ENCODE peak calls at places on chromosomes 6 and 20, in eight cellular contexts. One of them, this sample, is unnamed.

GRCh38 chr20:35791823-35792222 is 20.0 kb downstream of the PHF20 start:
- DNase-seq in kidney epithelial cell: peak
- DNase-seq in aorta: no peak
- DNase-seq in adipocyte: peak
- DNase-seq in suprapubic skin: no peak
- DNase-seq in GM23248: peak
- DNase-seq in right cardiac atrium: no peak
- DNase-seq in lower lobe of right lung: no peak
- DNase-seq in this sample: peak

GRCh38 chr6:16754864-16755263 is 6.4 kb downstream of the ATXN1 start:
- DNase-seq in right cardiac atrium: no peak
- DNase-seq in aorta: no peak
- DNase-seq in suprapubic skin: no peak
- DNase-seq in lower lobe of right lung: no peak
- DNase-seq in adipocyte: no peak
- DNase-seq in GM23248: no peak
- DNase-seq in kidney epithelial cell: no peak
- DNase-seq in this sample: no peak

GRCh38 chr20:14989891-14990290 is 652.5 kb upstream of the FLRT3 start:
- DNase-seq in right cardiac atrium: no peak
- DNase-seq in adipocyte: no peak
- DNase-seq in kidney epithelial cell: no peak
- DNase-seq in suprapubic skin: no peak
- DNase-seq in lower lobe of right lung: no peak
- DNase-seq in GM23248: no peak
- DNase-seq in aorta: no peak
- DNase-seq in this sample: no peak

GRCh38 chr6:28497306-28497705 is 18.3 kb downstream of the GPX6 start:
- DNase-seq in adipocyte: no peak
- DNase-seq in suprapubic skin: no peak
- DNase-seq in GM23248: no peak
- DNase-seq in lower lobe of right lung: no peak
- DNase-seq in aorta: no peak
- DNase-seq in kidney epithelial cell: no peak
- DNase-seq in right cardiac atrium: no peak
- DNase-seq in this sample: no peak

GRCh38 chr6:104118274-104118673 is 741.4 kb downstream of the HACE1 start:
- DNase-seq in adipocyte: peak
- DNase-seq in right cardiac atrium: no peak
- DNase-seq in aorta: no peak
- DNase-seq in lower lobe of right lung: no peak
- DNase-seq in kidney epithelial cell: peak
- DNase-seq in suprapubic skin: no peak
- DNase-seq in GM23248: peak
- DNase-seq in this sample: peak

GRCh38 chr6:65745614-65746013 is 38.6 kb upstream of the EYS start:
- DNase-seq in GM23248: no peak
- DNase-seq in suprapubic skin: no peak
- DNase-seq in lower lobe of right lung: no peak
- DNase-seq in aorta: peak
- DNase-seq in adipocyte: no peak
- DNase-seq in kidney epithelial cell: no peak
- DNase-seq in right cardiac atrium: no peak
- DNase-seq in this sample: no peak

GRCh38 chr6:123091091-123091895 is 95.3 kb downstream of the CLVS2 start:
- DNase-seq in GM23248: no peak
- DNase-seq in lower lobe of right lung: no peak
- DNase-seq in aorta: no peak
- DNase-seq in suprapubic skin: no peak
- DNase-seq in adipocyte: peak
- DNase-seq in right cardiac atrium: no peak
- DNase-seq in kidney epithelial cell: peak
- DNase-seq in this sample: peak

GRCh38 chr6:128731249-128732165 is 151.4 kb upstream of the LAMA2 start:
- DNase-seq in suprapubic skin: no peak
- DNase-seq in right cardiac atrium: no peak
- DNase-seq in GM23248: peak
- DNase-seq in adipocyte: peak
- DNase-seq in aorta: no peak
- DNase-seq in kidney epithelial cell: no peak
- DNase-seq in lower lobe of right lung: no peak
- DNase-seq in this sample: peak

GRCh38 chr6:24646771-24647170 is 780 bp upstream of the KIAA0319 start:
- DNase-seq in suprapubic skin: no peak
- DNase-seq in aorta: no peak
- DNase-seq in GM23248: peak
- DNase-seq in adipocyte: no peak
- DNase-seq in kidney epithelial cell: peak
- DNase-seq in lower lobe of right lung: no peak
- DNase-seq in right cardiac atrium: no peak
- DNase-seq in this sample: no peak

GRCh38 chr20:10864076-10864672 is 190.4 kb upstream of the JAG1 start:
- DNase-seq in adipocyte: peak
- DNase-seq in aorta: no peak
- DNase-seq in lower lobe of right lung: peak
- DNase-seq in suprapubic skin: no peak
- DNase-seq in kidney epithelial cell: no peak
- DNase-seq in GM23248: peak
- DNase-seq in right cardiac atrium: peak
- DNase-seq in this sample: peak

GRCh38 chr20:23049201-23049932 is at the start of gene THBD:
- DNase-seq in kidney epithelial cell: no peak
- DNase-seq in adipocyte: peak
- DNase-seq in aorta: peak
- DNase-seq in lower lobe of right lung: peak
- DNase-seq in suprapubic skin: peak
- DNase-seq in right cardiac atrium: peak
- DNase-seq in GM23248: peak
- DNase-seq in this sample: peak

DNA sequence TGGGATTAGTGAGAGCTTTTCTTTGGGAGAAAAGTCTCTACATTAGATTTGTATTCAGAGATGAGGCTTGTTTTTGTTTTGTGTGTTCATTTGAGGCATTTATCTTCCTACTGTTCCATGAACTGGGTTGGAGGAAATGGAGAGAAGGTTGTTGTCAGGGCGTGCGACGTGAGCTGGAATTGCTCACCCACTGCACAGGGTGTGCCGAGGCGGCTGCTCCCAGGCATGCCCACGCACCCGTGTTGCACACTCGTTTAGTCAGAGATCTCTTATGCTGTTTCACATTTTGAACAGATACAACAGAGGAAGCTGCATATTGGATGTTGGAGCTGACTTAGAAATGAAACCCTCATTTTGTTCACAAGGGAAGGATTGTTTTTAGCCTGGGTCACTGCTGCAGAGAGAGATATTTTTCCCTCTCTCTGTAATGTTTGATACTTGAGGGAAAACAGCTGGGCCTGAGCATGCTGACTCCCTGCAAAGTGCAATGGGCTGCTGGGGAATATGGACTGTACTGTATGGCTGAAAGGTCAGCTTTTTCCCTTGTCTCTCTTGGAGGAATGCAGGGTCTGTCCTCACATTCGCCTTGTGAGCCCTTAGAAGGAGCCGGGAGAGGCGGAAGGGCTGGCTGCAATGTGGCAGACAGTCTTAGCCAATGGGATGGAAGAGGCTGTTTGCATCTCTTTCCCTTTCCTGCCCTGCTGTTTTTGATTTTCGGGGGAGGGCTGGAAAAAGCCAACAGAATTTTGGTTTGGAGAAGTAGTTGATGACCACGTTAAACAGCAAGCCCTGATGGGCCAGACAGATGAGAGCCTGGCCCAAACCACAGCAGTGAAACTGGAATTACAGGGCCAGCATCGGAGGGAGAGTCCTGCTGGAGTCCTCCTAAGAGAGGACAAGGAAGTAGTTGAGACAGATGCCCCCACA is 170.8 kb downstream of the SASH1 start:
- DNase-seq in GM23248: peak
- DNase-seq in kidney epithelial cell: no peak
- DNase-seq in suprapubic skin: no peak
- DNase-seq in adipocyte: peak
- DNase-seq in right cardiac atrium: peak
- DNase-seq in aorta: no peak
- DNase-seq in lower lobe of right lung: no peak
- DNase-seq in this sample: peak
- H3K4me3 ChIP-seq in GM23248: peak
- H3K4me3 ChIP-seq in kidney epithelial cell: no peak
- H3K4me3 ChIP-seq in suprapubic skin: peak
- H3K4me3 ChIP-seq in adipocyte: peak
- H3K4me3 ChIP-seq in right cardiac atrium: no peak
- H3K4me3 ChIP-seq in aorta: no peak
- H3K4me3 ChIP-seq in lower lobe of right lung: peak
- H3K4me3 ChIP-seq in this sample: no peak

DNA sequence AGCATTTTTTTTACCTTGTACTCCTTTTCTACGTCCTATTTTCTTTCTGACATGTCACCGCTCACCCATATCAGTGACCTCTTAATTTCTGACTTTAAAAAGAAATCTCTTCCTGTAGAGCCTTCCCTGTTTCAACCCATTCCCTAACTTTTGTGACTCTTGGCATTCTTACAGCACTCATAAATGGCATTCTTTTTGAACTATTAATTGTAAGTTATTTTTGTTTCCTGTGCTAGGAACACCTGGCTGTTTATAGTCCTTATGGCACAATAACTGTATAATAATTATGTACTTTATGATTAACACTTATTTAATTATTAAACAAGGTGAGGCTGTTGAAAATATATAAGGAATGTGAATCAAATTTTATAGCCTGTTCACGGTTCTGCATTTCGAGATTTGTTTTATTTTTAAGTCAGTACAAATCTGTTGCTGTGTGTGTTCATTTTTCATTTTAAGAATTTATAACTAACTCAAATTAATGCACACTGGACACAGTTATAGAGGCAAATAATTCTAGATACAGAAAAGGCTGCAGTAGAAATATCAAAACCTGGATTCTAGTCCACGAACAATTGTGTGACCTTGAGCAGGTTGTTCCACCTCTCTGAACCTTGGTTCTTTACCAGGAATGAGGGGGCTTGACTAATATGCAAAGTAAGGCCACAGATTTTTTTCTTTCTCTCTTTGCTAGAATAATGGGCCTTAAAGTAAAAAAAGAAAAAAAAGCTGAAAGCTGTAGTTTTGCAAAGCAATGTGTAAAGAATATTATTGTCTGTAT is 1.5 kb downstream of the KIZ start:
- DNase-seq in aorta: no peak
- DNase-seq in kidney epithelial cell: no peak
- DNase-seq in adipocyte: no peak
- DNase-seq in right cardiac atrium: no peak
- DNase-seq in lower lobe of right lung: no peak
- DNase-seq in GM23248: no peak
- DNase-seq in suprapubic skin: no peak
- DNase-seq in this sample: no peak
- H3K4me3 ChIP-seq in aorta: no peak
- H3K4me3 ChIP-seq in kidney epithelial cell: no peak
- H3K4me3 ChIP-seq in adipocyte: peak
- H3K4me3 ChIP-seq in right cardiac atrium: no peak
- H3K4me3 ChIP-seq in lower lobe of right lung: no peak
- H3K4me3 ChIP-seq in GM23248: peak
- H3K4me3 ChIP-seq in suprapubic skin: no peak
- H3K4me3 ChIP-seq in this sample: no peak

GRCh38 chr6:54850061-54850460 is 3.5 kb downstream of the FAM83B start:
- DNase-seq in GM23248: no peak
- DNase-seq in kidney epithelial cell: no peak
- DNase-seq in right cardiac atrium: no peak
- DNase-seq in aorta: no peak
- DNase-seq in lower lobe of right lung: no peak
- DNase-seq in adipocyte: no peak
- DNase-seq in suprapubic skin: no peak
- DNase-seq in this sample: no peak

GRCh38 chr6:54847799-54848597 is 1.4 kb downstream of the FAM83B start:
- DNase-seq in suprapubic skin: no peak
- DNase-seq in adipocyte: peak
- DNase-seq in aorta: no peak
- DNase-seq in kidney epithelial cell: peak
- DNase-seq in lower lobe of right lung: no peak
- DNase-seq in GM23248: peak
- DNase-seq in right cardiac atrium: no peak
- DNase-seq in this sample: peak

GRCh38 chr6:54846243-54846856 is at the start of gene FAM83B:
- DNase-seq in right cardiac atrium: peak
- DNase-seq in suprapubic skin: peak
- DNase-seq in GM23248: no peak
- DNase-seq in kidney epithelial cell: no peak
- DNase-seq in aorta: peak
- DNase-seq in adipocyte: peak
- DNase-seq in lower lobe of right lung: peak
- DNase-seq in this sample: no peak

DNA sequence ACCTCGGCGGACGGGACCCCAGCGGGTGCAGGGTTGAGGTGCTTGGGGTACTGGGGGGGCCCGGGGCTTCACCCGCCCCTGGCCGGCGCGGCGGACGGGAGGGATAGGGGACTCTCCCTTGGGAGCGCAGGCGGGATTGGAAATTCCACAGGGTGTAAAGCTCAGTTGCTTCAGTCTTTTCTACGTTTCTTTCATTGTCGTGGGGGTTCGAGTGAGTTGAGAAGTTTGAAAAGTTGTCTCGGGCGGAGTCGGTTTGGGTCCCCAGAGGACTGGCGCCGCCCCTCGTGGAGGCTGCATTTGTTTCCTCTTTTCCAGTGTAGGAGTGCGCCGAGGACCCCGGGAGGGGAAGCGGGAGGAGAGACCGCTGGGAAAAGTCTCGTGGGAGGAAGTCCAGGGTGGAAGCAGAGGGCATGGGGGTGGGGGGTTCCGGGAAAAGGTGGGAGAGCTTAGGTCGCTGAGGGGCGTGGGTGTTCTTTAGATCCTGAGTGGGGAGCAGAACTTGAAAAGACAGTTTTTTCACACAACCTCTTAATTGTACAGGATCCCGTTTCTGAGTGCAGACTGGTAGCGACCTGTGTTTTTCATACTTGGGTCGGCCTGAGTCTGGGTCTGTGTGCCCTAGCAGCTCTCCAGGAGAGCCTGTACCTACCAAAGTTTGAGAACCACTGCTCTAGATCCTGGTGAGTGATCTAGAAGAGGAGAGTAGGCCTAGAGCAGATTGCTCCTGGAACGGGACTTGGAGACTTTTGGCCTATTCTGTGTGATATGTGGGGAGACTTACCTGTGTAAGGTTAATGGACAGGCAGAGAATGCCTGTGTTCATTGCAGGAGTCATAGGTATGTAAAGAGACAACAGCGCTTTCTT is 518 bp downstream of the FAM83B start:
- DNase-seq in GM23248: no peak
- DNase-seq in kidney epithelial cell: no peak
- DNase-seq in right cardiac atrium: peak
- DNase-seq in lower lobe of right lung: no peak
- DNase-seq in aorta: no peak
- DNase-seq in suprapubic skin: no peak
- DNase-seq in adipocyte: peak
- DNase-seq in this sample: no peak
- H3K4me3 ChIP-seq in GM23248: no peak
- H3K4me3 ChIP-seq in kidney epithelial cell: peak
- H3K4me3 ChIP-seq in right cardiac atrium: peak
- H3K4me3 ChIP-seq in lower lobe of right lung: peak
- H3K4me3 ChIP-seq in aorta: peak
- H3K4me3 ChIP-seq in suprapubic skin: peak
- H3K4me3 ChIP-seq in adipocyte: peak
- H3K4me3 ChIP-seq in this sample: peak

DNA sequence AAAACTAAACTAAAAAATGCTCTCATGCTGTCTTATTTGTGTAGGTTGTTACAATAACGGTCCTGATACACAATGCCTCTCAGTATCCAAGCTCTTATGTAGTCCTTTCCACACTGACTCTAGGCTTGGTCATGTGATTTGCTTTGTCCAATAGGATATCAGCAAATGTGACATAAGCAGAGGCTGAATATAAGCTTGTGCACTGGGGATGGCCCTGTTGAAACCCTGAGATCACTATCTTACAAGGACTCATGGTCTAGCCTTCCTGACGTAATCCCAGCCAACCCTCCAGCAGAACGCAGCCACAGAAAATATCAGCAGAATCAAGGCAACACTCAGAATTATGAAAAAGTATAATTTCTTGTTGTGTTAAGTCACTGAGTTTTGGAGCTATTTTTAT is 145.1 kb upstream of the CCN2 start:
- DNase-seq in adipocyte: no peak
- DNase-seq in right cardiac atrium: no peak
- DNase-seq in GM23248: peak
- DNase-seq in kidney epithelial cell: no peak
- DNase-seq in suprapubic skin: no peak
- DNase-seq in lower lobe of right lung: no peak
- DNase-seq in aorta: no peak
- DNase-seq in this sample: no peak
- H3K4me3 ChIP-seq in adipocyte: no peak
- H3K4me3 ChIP-seq in right cardiac atrium: no peak
- H3K4me3 ChIP-seq in GM23248: no peak
- H3K4me3 ChIP-seq in kidney epithelial cell: no peak
- H3K4me3 ChIP-seq in suprapubic skin: no peak
- H3K4me3 ChIP-seq in lower lobe of right lung: no peak
- H3K4me3 ChIP-seq in aorta: no peak
- H3K4me3 ChIP-seq in this sample: no peak

This sample was measured in fibroblast of pulmonary artery.